ENCODE peak calls at places on chromosomes 2 and 18, in seven cellular contexts. One of them, this sample, is unnamed.

GRCh38 chr18:36352384-36352783 is 54.9 kb downstream of the FHOD3 start:
- DNase-seq in AML-193: no peak
- DNase-seq in T-helper 2 cell: no peak
- DNase-seq in activated naive CD4-positive, alpha-beta T cell treated with anti-CD3 and anti-CD28 coated beads for 36 hours: no peak
- DNase-seq in kidney epithelial cell: peak; percentile 88
- DNase-seq in endothelial cell: no peak
- DNase-seq in T1000: no peak
- DNase-seq in this sample: no peak

GRCh38 chr2:233460726-233461431 is 105.7 kb downstream of the USP40 start:
- DNase-seq in AML-193: no peak
- DNase-seq in kidney epithelial cell: no peak
- DNase-seq in T-helper 2 cell: no peak
- DNase-seq in endothelial cell: no peak
- DNase-seq in T1000: no peak
- DNase-seq in activated naive CD4-positive, alpha-beta T cell treated with anti-CD3 and anti-CD28 coated beads for 36 hours: no peak
- DNase-seq in this sample: no peak

GRCh38 chr2:17966793-17967192 is 88.3 kb downstream of the KCNS3 start:
- DNase-seq in AML-193: no peak
- DNase-seq in T1000: no peak
- DNase-seq in T-helper 2 cell: no peak
- DNase-seq in kidney epithelial cell: no peak
- DNase-seq in endothelial cell: no peak
- DNase-seq in activated naive CD4-positive, alpha-beta T cell treated with anti-CD3 and anti-CD28 coated beads for 36 hours: no peak
- DNase-seq in this sample: no peak

GRCh38 chr2:127844973-127845372 is 13.0 kb downstream of the POLR2D start:
- DNase-seq in T-helper 2 cell: no peak
- DNase-seq in activated naive CD4-positive, alpha-beta T cell treated with anti-CD3 and anti-CD28 coated beads for 36 hours: no peak
- DNase-seq in T1000: no peak
- DNase-seq in endothelial cell: no peak
- DNase-seq in AML-193: no peak
- DNase-seq in kidney epithelial cell: no peak
- DNase-seq in this sample: no peak

GRCh38 chr2:43219383-43220228 is 6.8 kb downstream of the ZFP36L2 start:
- DNase-seq in endothelial cell: peak; percentile 53
- DNase-seq in T1000: peak; percentile 68
- DNase-seq in AML-193: peak; percentile 90
- DNase-seq in activated naive CD4-positive, alpha-beta T cell treated with anti-CD3 and anti-CD28 coated beads for 36 hours: peak; percentile 89
- DNase-seq in T-helper 2 cell: peak; percentile 48
- DNase-seq in kidney epithelial cell: no peak
- DNase-seq in this sample: peak; percentile 88

GRCh38 chr2:86225581-86225980 is 26.3 kb downstream of the MRPL35 start:
- DNase-seq in kidney epithelial cell: no peak
- DNase-seq in T-helper 2 cell: no peak
- DNase-seq in endothelial cell: no peak
- DNase-seq in T1000: no peak
- DNase-seq in activated naive CD4-positive, alpha-beta T cell treated with anti-CD3 and anti-CD28 coated beads for 36 hours: peak; percentile 82
- DNase-seq in AML-193: no peak
- DNase-seq in this sample: no peak

GRCh38 chr2:212677466-212677865 is 138.9 kb upstream of the ERBB4 start:
- DNase-seq in T-helper 2 cell: no peak
- DNase-seq in endothelial cell: peak; percentile 7
- DNase-seq in activated naive CD4-positive, alpha-beta T cell treated with anti-CD3 and anti-CD28 coated beads for 36 hours: no peak
- DNase-seq in T1000: no peak
- DNase-seq in AML-193: no peak
- DNase-seq in kidney epithelial cell: no peak
- DNase-seq in this sample: peak; percentile 28

GRCh38 chr2:98508690-98509054 is 64.0 kb downstream of the INPP4A start:
- DNase-seq in T1000: no peak
- DNase-seq in endothelial cell: no peak
- DNase-seq in kidney epithelial cell: no peak
- DNase-seq in T-helper 2 cell: no peak
- DNase-seq in AML-193: peak; percentile 38
- DNase-seq in activated naive CD4-positive, alpha-beta T cell treated with anti-CD3 and anti-CD28 coated beads for 36 hours: peak; percentile 67
- DNase-seq in this sample: no peak

GRCh38 chr2:237434916-237435315 is 21.0 kb upstream of the COL6A3 start:
- DNase-seq in kidney epithelial cell: no peak
- DNase-seq in AML-193: no peak
- DNase-seq in activated naive CD4-positive, alpha-beta T cell treated with anti-CD3 and anti-CD28 coated beads for 36 hours: peak; percentile 90
- DNase-seq in T1000: no peak
- DNase-seq in T-helper 2 cell: no peak
- DNase-seq in endothelial cell: no peak
- DNase-seq in this sample: no peak

GRCh38 chr2:71792926-71793761 is 339.8 kb downstream of the DYSF start:
- DNase-seq in T1000: no peak
- DNase-seq in endothelial cell: no peak
- DNase-seq in T-helper 2 cell: no peak
- DNase-seq in AML-193: no peak
- DNase-seq in activated naive CD4-positive, alpha-beta T cell treated with anti-CD3 and anti-CD28 coated beads for 36 hours: no peak
- DNase-seq in kidney epithelial cell: no peak
- DNase-seq in this sample: no peak

GRCh38 chr2:75608684-75609333 is 37.8 kb upstream of the MRPL19 start:
- DNase-seq in endothelial cell: peak; percentile 75
- DNase-seq in kidney epithelial cell: no peak
- DNase-seq in T-helper 2 cell: peak; percentile 30
- DNase-seq in AML-193: no peak
- DNase-seq in T1000: peak; percentile 44
- DNase-seq in activated naive CD4-positive, alpha-beta T cell treated with anti-CD3 and anti-CD28 coated beads for 36 hours: peak; percentile 62
- DNase-seq in this sample: peak; percentile 83

GRCh38 chr18:9097349-9097748 is 5.2 kb upstream of the NDUFV2 start:
- DNase-seq in kidney epithelial cell: no peak
- DNase-seq in AML-193: no peak
- DNase-seq in T-helper 2 cell: no peak
- DNase-seq in endothelial cell: no peak
- DNase-seq in activated naive CD4-positive, alpha-beta T cell treated with anti-CD3 and anti-CD28 coated beads for 36 hours: no peak
- DNase-seq in T1000: no peak
- DNase-seq in this sample: peak; percentile 25

GRCh38 chr2:113361051-113361450 is 76.4 kb upstream of the ZNG1B start:
- DNase-seq in kidney epithelial cell: no peak
- DNase-seq in AML-193: no peak
- DNase-seq in endothelial cell: no peak
- DNase-seq in activated naive CD4-positive, alpha-beta T cell treated with anti-CD3 and anti-CD28 coated beads for 36 hours: no peak
- DNase-seq in T1000: no peak
- DNase-seq in T-helper 2 cell: no peak
- DNase-seq in this sample: no peak

GRCh38 chr18:48845174-48845573 is 105.6 kb downstream of the SMAD7 start:
- DNase-seq in AML-193: no peak
- DNase-seq in T1000: no peak
- DNase-seq in endothelial cell: no peak
- DNase-seq in T-helper 2 cell: no peak
- DNase-seq in activated naive CD4-positive, alpha-beta T cell treated with anti-CD3 and anti-CD28 coated beads for 36 hours: no peak
- DNase-seq in kidney epithelial cell: no peak
- DNase-seq in this sample: no peak

GRCh38 chr18:63477972-63478371 is 1.2 kb downstream of the SERPINB5 start:
- DNase-seq in T-helper 2 cell: no peak
- DNase-seq in activated naive CD4-positive, alpha-beta T cell treated with anti-CD3 and anti-CD28 coated beads for 36 hours: no peak
- DNase-seq in kidney epithelial cell: no peak
- DNase-seq in endothelial cell: no peak
- DNase-seq in AML-193: no peak
- DNase-seq in T1000: no peak
- DNase-seq in this sample: no peak

GRCh38 chr2:226699321-226699720 is 100.3 kb downstream of the IRS1 start:
- DNase-seq in activated naive CD4-positive, alpha-beta T cell treated with anti-CD3 and anti-CD28 coated beads for 36 hours: no peak
- DNase-seq in kidney epithelial cell: no peak
- DNase-seq in T1000: peak; percentile 8
- DNase-seq in T-helper 2 cell: no peak
- DNase-seq in AML-193: no peak
- DNase-seq in endothelial cell: no peak
- DNase-seq in this sample: no peak

GRCh38 chr2:30686000-30686399 is 121.2 kb downstream of the CAPN13 start:
- DNase-seq in T-helper 2 cell: no peak
- DNase-seq in kidney epithelial cell: no peak
- DNase-seq in AML-193: no peak
- DNase-seq in T1000: no peak
- DNase-seq in activated naive CD4-positive, alpha-beta T cell treated with anti-CD3 and anti-CD28 coated beads for 36 hours: no peak
- DNase-seq in endothelial cell: no peak
- DNase-seq in this sample: peak; percentile 70

GRCh38 chr2:229297284-229297683 is 26.2 kb upstream of the PID1 start:
- DNase-seq in endothelial cell: no peak
- DNase-seq in AML-193: peak; percentile 4
- DNase-seq in T1000: no peak
- DNase-seq in kidney epithelial cell: no peak
- DNase-seq in activated naive CD4-positive, alpha-beta T cell treated with anti-CD3 and anti-CD28 coated beads for 36 hours: no peak
- DNase-seq in T-helper 2 cell: no peak
- DNase-seq in this sample: no peak

GRCh38 chr2:80396276-80396675 is 91.7 kb upstream of the LRRTM1 start:
- DNase-seq in T-helper 2 cell: no peak
- DNase-seq in kidney epithelial cell: no peak
- DNase-seq in activated naive CD4-positive, alpha-beta T cell treated with anti-CD3 and anti-CD28 coated beads for 36 hours: no peak
- DNase-seq in endothelial cell: no peak
- DNase-seq in T1000: no peak
- DNase-seq in AML-193: no peak
- DNase-seq in this sample: no peak